ENCODE peak calls at places on chromosomes 4 and X, in eight cellular contexts. M is CD8-positive, alpha-beta memory T cell; A is thoracic aorta; G is aorta; Y is adrenal gland; R is fibroblast of lung; O is GM23338; L is mammary epithelial cell. J is an unnamed sample.

GRCh38 chr4:6356076-6356560 is 86.5 kb downstream of the WFS1 start:
- DNase-seq in L (no peak), O (no peak), A (no peak), G (no peak), Y (no peak), R (no peak), M (no peak), J (no peak)

GRCh38 chr4:22077571-22077970 is 129.0 kb upstream of the KCNIP4 start:
- DNase-seq in A (no peak), L (no peak), O (no peak), Y (no peak), G (no peak), R (no peak), M (no peak), J (no peak)

GRCh38 chr4:94511591-94511990 is 59.8 kb downstream of the PDLIM5 start:
- DNase-seq in G (no peak), R (no peak), A (no peak), L (no peak), M (no peak), Y (no peak), O (no peak), J (no peak)

GRCh38 chrX:109793191-109793590 is 60.1 kb upstream of the ACSL4 start:
- DNase-seq in G (no peak), M (no peak), A (no peak), R (no peak), L (peak; percentile 91), O (peak; percentile 11), Y (no peak), J (no peak)

GRCh38 chr4:147840846-147841732 is 109.2 kb downstream of the ARHGAP10 start:
- DNase-seq in M (no peak), A (no peak), R (peak; percentile 19), Y (no peak), L (no peak), O (no peak), G (no peak), J (no peak)

GRCh38 chr4:24594887-24595286 is 10.5 kb upstream of the DHX15 start:
- DNase-seq in O (no peak), A (no peak), R (peak; percentile 31), Y (no peak), L (peak; percentile 19), M (no peak), G (no peak), J (no peak)

GRCh38 chrX:87941841-87942240 is 424.2 kb downstream of the KLHL4 start:
- DNase-seq in M (no peak), O (no peak), Y (no peak), R (no peak), G (no peak), L (no peak), A (no peak), J (no peak)

GRCh38 chrX:51804741-51805140 is 61.5 kb downstream of the GSPT2 start:
- DNase-seq in R (no peak), Y (no peak), O (peak; percentile 20), G (no peak), M (no peak), L (no peak), A (no peak), J (no peak)

GRCh38 chrX:37912286-37912685 is 64.9 kb upstream of the DYNLT3 start:
- DNase-seq in L (peak; percentile 75), M (no peak), O (no peak), A (no peak), G (no peak), R (peak; percentile 11), Y (peak; percentile 16), J (no peak)

GRCh38 chrX:153874091-153874365 is 11.9 kb downstream of the L1CAM start:
- DNase-seq in L (no peak), O (no peak), Y (no peak), M (no peak), A (no peak), G (no peak), R (no peak), J (no peak)

GRCh38 chr4:46274717-46275116 is 115.2 kb downstream of the GABRA2 start:
- DNase-seq in A (no peak), M (no peak), Y (no peak), G (no peak), O (peak; percentile 55), R (peak; percentile 1), L (peak; percentile 1), J (no peak)

GRCh38 chr4:173009129-173009823 is 159.3 kb upstream of the GALNT7 start:
- DNase-seq in O (no peak), L (no peak), A (no peak), Y (no peak), G (no peak), M (no peak), R (peak; percentile 66), J (no peak)

GRCh38 chrX:146224442-146224841 is 406.8 kb downstream of the SLITRK2 start:
- DNase-seq in A (no peak), O (peak; percentile 34), M (no peak), Y (no peak), G (no peak), L (no peak), R (no peak), J (no peak)

GRCh38 chr4:139655116-139655515 is 10.5 kb upstream of the MGST2 start:
- DNase-seq in G (no peak), O (no peak), A (no peak), M (no peak), R (peak; percentile 49), L (peak; percentile 51), Y (no peak), J (no peak)

GRCh38 chrX:78314561-78314960 is 12.8 kb downstream of the CYSLTR1 start:
- DNase-seq in M (no peak), L (peak; percentile 63), G (no peak), R (no peak), Y (no peak), O (no peak), A (no peak), J (no peak)

GRCh38 chr4:100838286-100838685 is 320.5 kb upstream of the EMCN start:
- DNase-seq in O (no peak), A (no peak), L (no peak), G (no peak), Y (no peak), M (no peak), R (no peak), J (no peak)

GRCh38 chrX:23901065-23901464 is 6.7 kb downstream of the APOO start:
- DNase-seq in M (no peak), L (peak; percentile 97), O (no peak), Y (no peak), R (peak; percentile 46), A (no peak), G (no peak), J (no peak)
- H3K4me1 ChIP-seq in M (no peaks in the 10 kb centered on the region), L (peaks cover 44% of the 10 kb centered on the region), O (peaks cover 21% of the 10 kb centered on the region), Y (peaks cover 5% of the 10 kb centered on the region), R (peaks cover 5% of the 10 kb centered on the region), A (peaks cover 29% of the 10 kb centered on the region), G (no peaks in the 10 kb centered on the region), J (no peaks in the 10 kb centered on the region)

DNA sequence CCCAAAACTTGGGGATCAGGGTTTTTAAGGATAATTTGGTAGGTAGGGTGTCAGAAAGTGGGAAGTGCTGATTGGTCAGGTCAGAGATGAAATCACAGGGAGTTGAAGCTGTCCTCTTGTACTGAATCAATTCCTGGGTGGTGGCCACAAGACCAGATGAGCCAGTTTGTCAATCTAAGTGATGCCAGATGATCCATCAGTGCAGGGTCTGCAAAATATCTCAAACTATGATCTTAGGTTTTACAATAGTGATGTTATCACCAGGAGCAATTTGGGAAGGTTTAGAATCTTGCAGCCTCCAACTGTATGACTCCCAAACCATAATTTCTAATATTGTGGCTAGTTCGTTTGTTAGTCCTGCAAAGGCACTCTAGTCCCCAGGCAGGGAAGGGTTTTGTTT is 43.3 kb downstream of the CAMK2D start:
- DNase-seq in L (no peak), A (no peak), O (no peak), Y (no peak), M (no peak), R (no peak), G (no peak), J (no peak)
- H3K4me1 ChIP-seq in L (no peaks in the 10 kb centered on the region), A (no peaks in the 10 kb centered on the region), O (no peaks in the 10 kb centered on the region), Y (no peaks in the 10 kb centered on the region), M (no peaks in the 10 kb centered on the region), R (no peaks in the 10 kb centered on the region), G (no peaks in the 10 kb centered on the region), J (no peaks in the 10 kb centered on the region)

DNA sequence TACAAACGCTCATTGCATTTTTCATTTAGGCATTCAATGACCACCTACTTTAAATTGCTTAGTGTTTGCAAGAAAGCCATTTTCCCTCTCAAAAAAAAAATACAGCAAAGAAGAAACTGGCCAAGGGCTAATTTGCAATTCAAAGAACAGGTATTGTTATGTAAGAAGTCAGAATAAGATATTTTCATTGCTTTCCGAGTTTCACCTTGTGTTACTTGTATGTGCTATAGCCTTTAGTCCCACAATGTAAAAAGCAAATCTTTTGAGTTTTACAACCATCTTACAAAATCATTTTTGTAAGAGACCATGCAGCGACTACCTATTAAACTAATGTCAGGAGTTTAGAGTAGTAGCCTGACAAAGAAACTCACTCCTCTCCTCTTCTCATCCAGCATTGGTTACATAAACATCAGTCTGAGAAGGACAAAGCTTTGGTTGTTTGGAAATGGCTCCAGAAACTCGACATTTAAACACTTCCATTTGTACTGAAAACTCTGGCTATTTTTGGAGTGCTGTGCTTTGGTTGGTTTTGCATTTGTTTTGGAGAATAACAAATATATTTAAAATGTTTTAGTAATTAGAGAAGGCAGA is 15.3 kb downstream of the TENM3 start:
- DNase-seq in O (peak; percentile 39), A (no peak), L (no peak), R (no peak), G (no peak), Y (no peak), M (no peak), J (no peak)
- H3K4me1 ChIP-seq in O (peaks cover 48% of the 10 kb centered on the region), A (no peaks in the 10 kb centered on the region), L (no peaks in the 10 kb centered on the region), R (no peaks in the 10 kb centered on the region), G (no peaks in the 10 kb centered on the region), Y (no peaks in the 10 kb centered on the region), M (no peaks in the 10 kb centered on the region), J (no peaks in the 10 kb centered on the region)

GRCh38 chr4:152529880-152530279 is 6.0 kb downstream of the FBXW7 start:
- DNase-seq in G (no peak), Y (no peak), A (no peak), M (no peak), R (no peak), O (no peak), L (no peak), J (no peak)

GRCh38 chr4:152530600-152530999 is 5.3 kb downstream of the FBXW7 start:
- DNase-seq in O (no peak), M (no peak), L (no peak), A (no peak), Y (no peak), R (no peak), G (no peak), J (no peak)

GRCh38 chr4:152531479-152531878 is 4.4 kb downstream of the FBXW7 start:
- DNase-seq in O (no peak), G (no peak), A (no peak), Y (no peak), M (no peak), L (no peak), R (no peak), J (no peak)

GRCh38 chr4:152525878-152526277 is 10.0 kb downstream of the FBXW7 start:
- DNase-seq in Y (no peak), L (no peak), M (no peak), A (no peak), G (no peak), O (no peak), R (no peak), J (no peak)

DNA sequence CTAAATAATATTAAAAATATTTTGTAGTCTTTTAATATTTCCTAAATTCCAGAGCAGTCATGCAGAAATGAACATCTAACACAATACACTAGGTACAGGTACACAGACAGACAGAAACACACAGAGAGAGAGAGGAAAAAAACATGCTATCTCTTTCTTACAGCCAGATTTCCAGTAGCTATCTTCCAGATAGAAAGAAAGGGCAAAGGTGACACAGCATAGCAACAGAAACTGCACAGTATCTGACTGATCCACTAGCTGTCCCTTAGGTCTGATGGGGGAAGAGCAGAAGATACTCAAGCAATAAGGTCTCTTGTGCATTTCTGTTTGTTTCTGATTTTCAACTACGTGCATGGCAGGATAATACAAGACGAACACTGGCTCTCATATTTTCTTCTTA is 7.8 kb downstream of the FBXW7 start:
- DNase-seq in O (no peak), G (no peak), M (no peak), L (no peak), A (no peak), Y (no peak), R (no peak), J (no peak)
- H3K4me1 ChIP-seq in O (peaks cover 2% of the 10 kb centered on the region), G (peaks cover 4% of the 10 kb centered on the region), M (peaks cover 51% of the 10 kb centered on the region), L (peaks cover 12% of the 10 kb centered on the region), A (peaks cover 5% of the 10 kb centered on the region), Y (no peaks in the 10 kb centered on the region), R (no peaks in the 10 kb centered on the region), J (peaks cover 4% of the 10 kb centered on the region)

J was measured in colonic mucosa.